ENCODE peak calls at places on chromosomes 1 and 21, in ten cellular contexts. K is cardiac muscle cell; F is thoracic aorta; S is fibroblast of lung; H is PC-9; W is mammary epithelial cell; Q is body of pancreas; X is MM.1S; T is H9; I is CD8-positive, alpha-beta T cell. E is an unnamed sample.

GRCh38 chr1:195939844-195940243 is 668.4 kb downstream of the KCNT2 start:
- DNase-seq in H (no peak), F (no peak), S (peak; percentile 18), T (peak; percentile 38), I (no peak), K (no peak), X (no peak), Q (no peak), W (peak; percentile 34), E (no peak)

GRCh38 chr1:188782220-188782841 is 1695.3 kb downstream of the BRINP3 start:
- DNase-seq in T (peak; percentile 61), F (no peak), K (peak; percentile 50), I (no peak), S (peak; percentile 56), Q (peak; percentile 29), H (peak; percentile 46), X (peak; percentile 70), W (peak; percentile 46), E (no peak)

GRCh38 chr1:177256153-177256814 is 85.5 kb downstream of the BRINP2 start:
- DNase-seq in S (peak; percentile 99), F (no peak), X (no peak), I (no peak), T (peak; percentile 79), H (no peak), Q (peak; percentile 68), W (peak; percentile 93), K (peak; percentile 97), E (peak; percentile 73)

GRCh38 chr1:201506092-201506491 is 831 bp downstream of the CSRP1 start:
- DNase-seq in X (no peak), H (no peak), K (no peak), T (no peak), F (no peak), S (no peak), Q (no peak), I (no peak), W (no peak), E (no peak)

GRCh38 chr21:27244356-27244755 is 277.5 kb upstream of the ADAMTS5 start:
- DNase-seq in X (no peak), W (no peak), K (peak; percentile 24), F (no peak), Q (no peak), H (no peak), T (no peak), S (peak; percentile 57), I (no peak), E (no peak)

GRCh38 chr1:244794071-244794470 is 41.4 kb upstream of the COX20 start:
- DNase-seq in H (no peak), S (no peak), F (no peak), T (no peak), Q (no peak), X (no peak), W (no peak), K (no peak), I (no peak), E (no peak)

GRCh38 chr21:46159841-46160562 is 4.6 kb upstream of the FTCD start:
- DNase-seq in F (no peak), K (no peak), Q (no peak), S (no peak), I (no peak), W (no peak), H (no peak), X (no peak), T (peak; percentile 20), E (no peak)

GRCh38 chr21:37792046-37792445 is 124.2 kb downstream of the KCNJ6 start:
- DNase-seq in X (no peak), T (no peak), I (no peak), Q (no peak), K (peak; percentile 56), S (peak; percentile 42), W (no peak), H (no peak), F (no peak), E (no peak)

GRCh38 chr1:191588905-191589304 is 569.4 kb upstream of the RGS18 start:
- DNase-seq in F (no peak), X (no peak), I (no peak), S (no peak), H (no peak), Q (no peak), W (no peak), K (no peak), T (no peak), E (no peak)

GRCh38 chr1:211828584-211829342 is 1.8 kb downstream of the LPGAT1 start:
- DNase-seq in W (peak; percentile 1), H (no peak), Q (no peak), S (peak; percentile 19), K (no peak), F (no peak), X (no peak), T (no peak), I (no peak), E (no peak)

GRCh38 chr1:168799918-168800605 is 71.1 kb upstream of the DPT start:
- DNase-seq in I (no peak), Q (no peak), F (no peak), K (no peak), W (no peak), S (no peak), H (no peak), T (no peak), X (no peak), E (no peak)

DNA sequence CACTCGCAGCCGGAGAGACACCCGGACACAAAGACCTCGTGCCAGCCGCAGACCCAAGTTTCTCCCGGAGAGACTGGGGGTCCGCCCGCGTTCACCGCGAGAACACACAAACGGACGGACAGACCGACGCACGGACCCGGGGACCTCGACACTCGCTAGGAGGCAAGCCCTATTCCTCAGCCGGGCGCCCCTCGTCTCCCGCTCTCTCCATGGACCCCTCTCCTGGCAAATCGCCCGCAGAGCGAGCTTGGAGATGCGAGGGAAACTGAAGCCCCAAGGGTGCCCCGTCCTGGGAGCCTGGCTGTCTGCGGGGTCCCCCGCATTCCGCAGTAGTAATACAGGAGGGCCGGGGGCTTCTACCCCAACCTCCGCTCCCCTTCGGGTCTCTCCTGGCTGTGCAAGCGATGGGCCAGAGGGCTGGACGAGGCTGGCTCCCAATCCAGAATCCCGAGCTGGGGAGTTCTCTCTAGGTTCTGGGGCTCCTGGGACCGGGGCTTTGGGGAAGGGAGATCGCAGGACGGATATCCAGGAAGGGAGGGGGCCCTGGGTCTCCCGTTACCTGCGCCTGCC is 533 bp downstream of the SYT6 start:
- DNase-seq in W (no peak), F (no peak), Q (no peak), X (no peak), I (no peak), T (no peak), S (no peak), H (no peak), K (no peak), E (no peak)
- H3K27me3 ChIP-seq in W (peaks cover 49% of the 10 kb centered on the region), F (no peaks in the 10 kb centered on the region), Q (peaks cover 23% of the 10 kb centered on the region), X (no peaks in the 10 kb centered on the region), I (peaks cover 37% of the 10 kb centered on the region), T (no peaks in the 10 kb centered on the region), S (peaks cover 59% of the 10 kb centered on the region), H (peaks cover 4% of the 10 kb centered on the region), K (peaks cover 84% of the 10 kb centered on the region), E (peaks cover 38% of the 10 kb centered on the region)

GRCh38 chr1:66383168-66383567 is 150.8 kb upstream of the SGIP1 start:
- DNase-seq in Q (no peak), K (no peak), H (no peak), I (no peak), X (no peak), T (no peak), S (no peak), W (no peak), F (no peak), E (no peak)
- H3K27ac ChIP-seq in Q (no peak overlapping the region), K (no peak overlapping the region), H (no peak overlapping the region), I (no peak overlapping the region), X (no peak overlapping the region), T (no peak overlapping the region), S (no peak overlapping the region), W (no peak overlapping the region), F (no peak overlapping the region), E (no peak overlapping the region)

GRCh38 chr1:72186733-72187307 is 95.5 kb downstream of the NEGR1 start:
- DNase-seq in I (no peak), H (no peak), S (peak; percentile 50), F (no peak), X (peak; percentile 21), W (peak; percentile 19), Q (no peak), T (no peak), K (peak; percentile 46), E (no peak)
- TF ChIP-seq CTCF in I (no peak), H (peak; percentile 59), S (peak; percentile 55), F (peak; percentile 36), X (peak; percentile 33), W (peak; percentile 53), Q (peak; percentile 22), T (peak; percentile 75), K (peak; percentile 64), E (peak; percentile 21)

GRCh38 chr1:26044414-26044813 is 1.5 kb downstream of the SLC30A2 start:
- DNase-seq in K (no peak), T (no peak), X (no peak), Q (no peak), W (no peak), S (no peak), F (no peak), I (no peak), H (no peak), E (no peak)

GRCh38 chr1:26045712-26046312 is at the start of gene SLC30A2:
- DNase-seq in H (no peak), T (peak; percentile 65), K (no peak), Q (peak; percentile 65), F (no peak), S (no peak), I (no peak), W (peak; percentile 12), X (no peak), E (no peak)

GRCh38 chr1:26041978-26042377 is 3.9 kb downstream of the SLC30A2 start:
- DNase-seq in Q (no peak), W (no peak), T (no peak), K (no peak), F (no peak), H (no peak), X (no peak), S (no peak), I (no peak), E (no peak)

GRCh38 chr1:26044971-26045711 is 777 bp downstream of the SLC30A2 start:
- DNase-seq in I (no peak), X (no peak), F (no peak), K (no peak), T (peak; percentile 47), W (no peak), H (no peak), S (no peak), Q (peak; percentile 88), E (no peak)

DNA sequence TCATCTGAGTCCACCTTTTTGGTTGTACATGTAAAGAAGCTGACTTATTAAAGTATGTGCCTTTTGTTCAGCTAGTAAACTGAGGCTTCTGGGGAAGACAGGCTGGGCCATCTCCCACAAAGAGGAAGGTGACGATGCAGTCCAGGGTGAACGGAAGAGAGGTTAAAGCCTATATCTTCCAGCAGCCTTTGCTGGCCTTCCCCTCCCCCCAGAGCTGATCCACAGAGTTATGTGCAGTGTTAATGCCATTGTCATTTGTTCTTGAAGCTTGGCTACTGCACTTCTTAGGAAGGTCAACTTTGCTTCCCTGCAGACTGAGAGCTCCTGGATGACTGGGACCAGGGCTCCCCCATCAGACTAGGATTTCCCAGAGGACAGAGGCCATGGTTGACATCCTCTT is 2.2 kb downstream of the SLC30A2 start:
- DNase-seq in S (no peak), Q (no peak), I (no peak), K (no peak), W (no peak), F (no peak), X (no peak), T (no peak), H (no peak), E (no peak)
- H3K27me3 ChIP-seq in S (peaks cover 50% of the 10 kb centered on the region), Q (no peaks in the 10 kb centered on the region), I (peaks cover 12% of the 10 kb centered on the region), K (peaks cover 55% of the 10 kb centered on the region), W (peaks cover 26% of the 10 kb centered on the region), F (peaks cover 9% of the 10 kb centered on the region), X (peaks cover 85% of the 10 kb centered on the region), T (peaks cover 44% of the 10 kb centered on the region), H (peaks cover 8% of the 10 kb centered on the region), E (peaks cover 16% of the 10 kb centered on the region)

GRCh38 chr1:3821004-3821933 is 25.0 kb upstream of the LRRC47 start:
- DNase-seq in F (no peak), K (no peak), X (no peak), S (no peak), I (no peak), T (peak; percentile 54), H (no peak), W (no peak), Q (no peak), E (no peak)
- H3K27ac ChIP-seq in F (no peak overlapping the region), K (no peak overlapping the region), X (no peak overlapping the region), S (no peak overlapping the region), I (no peak overlapping the region), T (no peak overlapping the region), H (no peak overlapping the region), W (no peak overlapping the region), Q (no peak overlapping the region), E (no peak overlapping the region)